ENCODE peak calls at places on chromosomes 3 and 15, in five cellular contexts. B is Peyer's patch, T is BE2C, X is pancreas, G is psoas muscle. D is an unnamed sample.

GRCh38 chr15:99993262-99993661 is 260.0 kb upstream of the LYSMD4 start:
- DNase-seq in T (no peak), G (no peak), B (no peak), X (no peak), D (no peak)

GRCh38 chr3:195889843-195890407 is 18.4 kb downstream of the TNK2 start:
- DNase-seq in B (no peak), X (no peak), T (no peak), G (peak; percentile 24), D (no peak)

GRCh38 chr15:87871738-87872315 is 384.7 kb downstream of the NTRK3 start:
- DNase-seq in X (no peak), B (no peak), T (no peak), G (no peak), D (no peak)

GRCh38 chr3:142644502-142644901 is 48.3 kb downstream of the PLS1 start:
- DNase-seq in T (no peak), X (no peak), B (no peak), G (no peak), D (no peak)

GRCh38 chr3:21942328-21942727 is 191.3 kb upstream of the ZNF385D start:
- DNase-seq in T (no peak), X (no peak), B (no peak), G (no peak), D (no peak)

GRCh38 chr3:32453346-32453745 is 49.3 kb downstream of the CMTM6 start:
- DNase-seq in B (peak; percentile 3), T (no peak), G (no peak), X (no peak), D (peak; percentile 16)

GRCh38 chr3:143775401-143775970 is 72.8 kb downstream of the SLC9A9 start:
- DNase-seq in B (no peak), X (no peak), G (no peak), T (no peak), D (no peak)

GRCh38 chr15:33158359-33158758 is 36.2 kb downstream of the FMN1 start:
- DNase-seq in B (no peak), X (no peak), G (no peak), T (no peak), D (no peak)

GRCh38 chr3:17795280-17795679 is 52.8 kb upstream of the TBC1D5 start:
- DNase-seq in B (no peak), X (no peak), T (no peak), G (no peak), D (no peak)

GRCh38 chr3:17795733-17796132 is 53.3 kb upstream of the TBC1D5 start:
- DNase-seq in T (no peak), B (no peak), G (no peak), X (no peak), D (no peak)

GRCh38 chr3:17800232-17800631 is 57.8 kb upstream of the TBC1D5 start:
- DNase-seq in G (no peak), B (no peak), X (no peak), T (no peak), D (no peak)

GRCh38 chr3:17799312-17799711 is 56.9 kb upstream of the TBC1D5 start:
- DNase-seq in X (no peak), T (no peak), B (no peak), G (no peak), D (no peak)

GRCh38 chr3:17798000-17798399 is 55.6 kb upstream of the TBC1D5 start:
- DNase-seq in G (no peak), X (no peak), B (no peak), T (no peak), D (no peak)
- TF ChIP-seq CTCF in G (no peak), X (no peak), B (no peak), T (no peak), D (no peak)

GRCh38 chr3:46383946-46384330 is 13.2 kb downstream of the CCR5 start:
- DNase-seq in G (no peak), B (peak; percentile 58), T (no peak), X (no peak), D (no peak)
- H3K4me1 ChIP-seq in G (peaks cover 20% of the 10 kb centered on the region), B (peaks cover 3% of the 10 kb centered on the region), T (no peaks in the 10 kb centered on the region), X (no peaks in the 10 kb centered on the region), D (peaks cover 26% of the 10 kb centered on the region)

GRCh38 chr3:137032465-137033120 is 74.8 kb downstream of the IL20RB start:
- DNase-seq in T (peak; percentile 92), G (peak; percentile 85), X (peak; percentile 88), B (peak; percentile 64), D (no peak)
- TF ChIP-seq CTCF in T (peak; percentile 98), G (peak; percentile 98), X (peak; percentile 98), B (peak; percentile 78), D (peak; percentile 74)

GRCh38 chr3:61574854-61575253 is 13.5 kb downstream of the PTPRG start:
- DNase-seq in G (peak; percentile 46), T (no peak), X (no peak), B (no peak), D (no peak)

GRCh38 chr3:61579685-61580084 is 18.3 kb downstream of the PTPRG start:
- DNase-seq in G (no peak), B (no peak), T (no peak), X (no peak), D (no peak)

GRCh38 chr3:61575893-61576292 is 14.5 kb downstream of the PTPRG start:
- DNase-seq in G (no peak), B (no peak), X (no peak), T (no peak), D (no peak)

GRCh38 chr3:61578667-61579367 is 17.4 kb downstream of the PTPRG start:
- DNase-seq in G (no peak), X (no peak), T (no peak), B (no peak), D (no peak)

DNA sequence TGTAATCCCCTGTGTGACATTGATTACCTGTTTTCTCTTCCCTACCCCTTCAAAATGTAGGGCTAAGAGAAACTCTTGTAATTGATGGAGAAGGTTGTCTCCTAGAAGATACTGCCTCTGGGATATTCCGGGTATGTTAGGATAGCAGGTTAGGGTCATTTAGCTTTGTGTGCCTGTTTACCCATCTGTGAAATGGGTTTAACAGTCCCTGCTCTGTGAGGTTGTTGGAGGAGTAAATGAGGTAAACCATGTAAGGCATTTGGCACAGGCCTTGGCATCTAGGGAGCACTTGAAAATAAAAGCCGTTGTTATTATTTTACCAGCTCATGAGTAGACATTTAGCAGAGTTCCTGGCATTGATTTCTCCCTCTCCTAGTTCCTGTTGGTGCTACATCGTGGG is 16.4 kb downstream of the PTPRG start:
- DNase-seq in X (no peak), T (no peak), B (no peak), G (no peak), D (no peak)
- H3K4me1 ChIP-seq in X (no peaks in the 10 kb centered on the region), T (no peaks in the 10 kb centered on the region), B (no peaks in the 10 kb centered on the region), G (peaks cover 36% of the 10 kb centered on the region), D (peaks cover 12% of the 10 kb centered on the region)

GRCh38 chr3:13500133-13500885 is 20.2 kb downstream of the HDAC11 start:
- DNase-seq in X (peak; percentile 22), T (peak; percentile 35), B (no peak), G (no peak), D (no peak)
- TF ChIP-seq CTCF in X (no peak), T (peak; percentile 46), B (peak; percentile 13), G (peak; percentile 29), D (no peak)

DNA sequence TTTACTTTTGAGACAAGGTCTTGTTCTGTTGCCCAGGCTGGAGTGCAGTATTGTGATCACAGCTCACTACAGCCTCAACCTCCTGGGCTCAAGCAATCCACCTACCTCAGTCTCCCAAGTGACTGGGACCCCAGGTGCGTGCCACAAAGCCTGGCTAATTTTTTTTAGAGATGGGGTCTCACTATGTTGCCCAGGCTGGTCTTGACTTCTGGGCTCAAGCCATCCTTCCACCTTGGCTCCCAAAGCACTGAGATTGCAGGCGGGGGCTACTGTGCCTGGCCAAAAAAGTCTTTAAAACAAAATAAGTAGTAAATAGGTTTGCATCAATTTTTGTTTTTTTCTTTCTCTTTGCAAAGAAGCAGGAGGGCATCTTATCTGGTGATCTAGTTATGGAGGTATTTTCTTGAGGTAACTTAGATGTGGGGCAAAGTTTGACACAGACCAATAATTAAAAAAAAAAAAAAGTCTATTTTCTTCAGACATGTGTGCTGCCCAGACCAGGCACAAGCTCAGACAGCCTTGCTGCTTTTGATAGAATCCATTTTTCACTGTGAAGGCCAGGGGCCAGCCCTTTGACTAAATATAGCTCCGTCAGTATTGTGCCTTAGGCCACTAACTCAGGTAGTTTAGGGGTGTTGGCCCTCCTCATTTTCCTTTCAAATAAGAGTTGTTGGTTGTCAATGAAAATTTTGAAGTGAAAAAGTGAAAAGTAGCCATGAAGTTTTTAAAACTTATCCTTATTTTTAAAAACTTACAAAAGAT is 2.5 kb downstream of the ARL6IP5 start:
- DNase-seq in B (no peak), G (no peak), T (no peak), X (no peak), D (no peak)
- H3K4me1 ChIP-seq in B (no peaks in the 10 kb centered on the region), G (peaks cover 70% of the 10 kb centered on the region), T (no peaks in the 10 kb centered on the region), X (peaks cover 19% of the 10 kb centered on the region), D (peaks cover 82% of the 10 kb centered on the region)

D was measured in vagina.